ENCODE peak calls at places on chromosome 12, in six cellular contexts. One of them, this sample, is unnamed.

GRCh38 chr12:91111366-91112321 is at the start of gene LUM:
- DNase-seq in dorsolateral prefrontal cortex: no peak
- DNase-seq in Peyer's patch: peak; percentile 53
- DNase-seq in kidney: no peak
- DNase-seq in uterus: peak; percentile 56
- DNase-seq in right cardiac atrium: peak; percentile 86
- DNase-seq in this sample: no peak

GRCh38 chr12:26651566-26652188 is 181.3 kb downstream of the ITPR2 start:
- DNase-seq in dorsolateral prefrontal cortex: peak; percentile 53
- DNase-seq in right cardiac atrium: no peak
- DNase-seq in kidney: no peak
- DNase-seq in uterus: peak; percentile 52
- DNase-seq in Peyer's patch: peak; percentile 65
- DNase-seq in this sample: peak; percentile 45

GRCh38 chr12:118842753-118843335 is 138.5 kb upstream of the SRRM4 start:
- DNase-seq in Peyer's patch: no peak
- DNase-seq in kidney: no peak
- DNase-seq in right cardiac atrium: peak; percentile 29
- DNase-seq in uterus: no peak
- DNase-seq in dorsolateral prefrontal cortex: peak; percentile 28
- DNase-seq in this sample: no peak

GRCh38 chr12:11204173-11204572 is 17.4 kb upstream of the TAS2R42 start:
- DNase-seq in right cardiac atrium: no peak
- DNase-seq in dorsolateral prefrontal cortex: no peak
- DNase-seq in kidney: no peak
- DNase-seq in Peyer's patch: no peak
- DNase-seq in uterus: no peak
- DNase-seq in this sample: no peak

GRCh38 chr12:94148841-94149780 is 734 bp downstream of the PLXNC1 start:
- DNase-seq in kidney: peak; percentile 85
- DNase-seq in uterus: no peak
- DNase-seq in right cardiac atrium: peak; percentile 74
- DNase-seq in Peyer's patch: peak; percentile 79
- DNase-seq in dorsolateral prefrontal cortex: peak; percentile 51
- DNase-seq in this sample: no peak

GRCh38 chr12:52441320-52441911 is 7.2 kb upstream of the KRT75 start:
- DNase-seq in kidney: no peak
- DNase-seq in dorsolateral prefrontal cortex: no peak
- DNase-seq in right cardiac atrium: no peak
- DNase-seq in uterus: no peak
- DNase-seq in Peyer's patch: no peak
- DNase-seq in this sample: peak; percentile 56

GRCh38 chr12:74015118-74015517 is 522.5 kb upstream of the ATXN7L3B start:
- DNase-seq in kidney: no peak
- DNase-seq in Peyer's patch: no peak
- DNase-seq in dorsolateral prefrontal cortex: no peak
- DNase-seq in right cardiac atrium: no peak
- DNase-seq in uterus: no peak
- DNase-seq in this sample: no peak

GRCh38 chr12:106645465-106646330 is 62.9 kb downstream of the RFX4 start:
- DNase-seq in uterus: no peak
- DNase-seq in dorsolateral prefrontal cortex: no peak
- DNase-seq in Peyer's patch: no peak
- DNase-seq in right cardiac atrium: no peak
- DNase-seq in kidney: no peak
- DNase-seq in this sample: no peak

GRCh38 chr12:118271770-118272417 is 100.8 kb downstream of the TAOK3 start:
- DNase-seq in dorsolateral prefrontal cortex: no peak
- DNase-seq in kidney: no peak
- DNase-seq in uterus: no peak
- DNase-seq in Peyer's patch: no peak
- DNase-seq in right cardiac atrium: no peak
- DNase-seq in this sample: no peak

GRCh38 chr12:113370923-113371682 is 12.7 kb downstream of the PLBD2 start:
- DNase-seq in dorsolateral prefrontal cortex: no peak
- DNase-seq in kidney: no peak
- DNase-seq in Peyer's patch: no peak
- DNase-seq in uterus: no peak
- DNase-seq in right cardiac atrium: no peak
- DNase-seq in this sample: no peak

GRCh38 chr12:9869307-9870161 is at the start of gene CLEC2B:
- DNase-seq in dorsolateral prefrontal cortex: no peak
- DNase-seq in right cardiac atrium: no peak
- DNase-seq in Peyer's patch: no peak
- DNase-seq in uterus: peak; percentile 36
- DNase-seq in kidney: no peak
- DNase-seq in this sample: peak; percentile 39

GRCh38 chr12:254039-254438 is 8.6 kb downstream of the SLC6A13 start:
- DNase-seq in right cardiac atrium: no peak
- DNase-seq in kidney: no peak
- DNase-seq in dorsolateral prefrontal cortex: no peak
- DNase-seq in uterus: no peak
- DNase-seq in Peyer's patch: no peak
- DNase-seq in this sample: no peak

GRCh38 chr12:66083766-66084165 is 46.8 kb downstream of the LLPH start:
- DNase-seq in Peyer's patch: no peak
- DNase-seq in kidney: no peak
- DNase-seq in uterus: no peak
- DNase-seq in dorsolateral prefrontal cortex: no peak
- DNase-seq in right cardiac atrium: no peak
- DNase-seq in this sample: no peak

GRCh38 chr12:51359851-51360250 is 13.4 kb upstream of the CELA1 start:
- DNase-seq in right cardiac atrium: no peak
- DNase-seq in Peyer's patch: no peak
- DNase-seq in dorsolateral prefrontal cortex: no peak
- DNase-seq in uterus: no peak
- DNase-seq in kidney: no peak
- DNase-seq in this sample: no peak

GRCh38 chr12:89350661-89351488 is 1.4 kb downstream of the DUSP6 start:
- DNase-seq in right cardiac atrium: peak; percentile 69
- DNase-seq in dorsolateral prefrontal cortex: no peak
- DNase-seq in kidney: peak; percentile 79
- DNase-seq in Peyer's patch: peak; percentile 54
- DNase-seq in uterus: no peak
- DNase-seq in this sample: no peak

GRCh38 chr12:93177208-93178153 is 200.2 kb upstream of the NUDT4 start:
- DNase-seq in uterus: no peak
- DNase-seq in Peyer's patch: peak; percentile 55
- DNase-seq in right cardiac atrium: no peak
- DNase-seq in kidney: no peak
- DNase-seq in dorsolateral prefrontal cortex: no peak
- DNase-seq in this sample: no peak

GRCh38 chr12:18646307-18646706 is 91.5 kb downstream of the PLCZ1 start:
- DNase-seq in uterus: no peak
- DNase-seq in dorsolateral prefrontal cortex: no peak
- DNase-seq in Peyer's patch: no peak
- DNase-seq in right cardiac atrium: no peak
- DNase-seq in kidney: no peak
- DNase-seq in this sample: no peak

GRCh38 chr12:2596441-2596840 is 198.3 kb upstream of the FKBP4 start:
- DNase-seq in kidney: no peak
- DNase-seq in Peyer's patch: no peak
- DNase-seq in dorsolateral prefrontal cortex: no peak
- DNase-seq in right cardiac atrium: no peak
- DNase-seq in uterus: no peak
- DNase-seq in this sample: no peak

GRCh38 chr12:57630891-57631433 is 2.0 kb downstream of the B4GALNT1 start:
- DNase-seq in uterus: no peak
- DNase-seq in kidney: peak; percentile 42
- DNase-seq in right cardiac atrium: no peak
- DNase-seq in dorsolateral prefrontal cortex: no peak
- DNase-seq in Peyer's patch: no peak
- DNase-seq in this sample: no peak

GRCh38 chr12:117051380-117051779 is 47.8 kb downstream of the TESC start:
- DNase-seq in uterus: no peak
- DNase-seq in kidney: no peak
- DNase-seq in Peyer's patch: no peak
- DNase-seq in dorsolateral prefrontal cortex: no peak
- DNase-seq in right cardiac atrium: no peak
- DNase-seq in this sample: no peak

GRCh38 chr12:122423258-122424165 is 1.0 kb upstream of the CLIP1 start:
- DNase-seq in right cardiac atrium: no peak
- DNase-seq in uterus: no peak
- DNase-seq in Peyer's patch: peak; percentile 56
- DNase-seq in dorsolateral prefrontal cortex: no peak
- DNase-seq in kidney: no peak
- DNase-seq in this sample: no peak

GRCh38 chr12:117236456-117237001 is 46.3 kb upstream of the FBXO21 start:
- DNase-seq in kidney: peak; percentile 90
- DNase-seq in uterus: peak; percentile 36
- DNase-seq in right cardiac atrium: peak; percentile 92
- DNase-seq in dorsolateral prefrontal cortex: peak; percentile 93
- DNase-seq in Peyer's patch: peak; percentile 84
- DNase-seq in this sample: no peak

GRCh38 chr12:102879144-102879763 is 37.8 kb downstream of the PAH start:
- DNase-seq in uterus: peak; percentile 41
- DNase-seq in dorsolateral prefrontal cortex: no peak
- DNase-seq in kidney: no peak
- DNase-seq in Peyer's patch: no peak
- DNase-seq in right cardiac atrium: peak; percentile 77
- DNase-seq in this sample: peak; percentile 70

GRCh38 chr12:91099373-91099772 is 11.9 kb downstream of the LUM start:
- DNase-seq in dorsolateral prefrontal cortex: no peak
- DNase-seq in right cardiac atrium: no peak
- DNase-seq in Peyer's patch: no peak
- DNase-seq in uterus: no peak
- DNase-seq in kidney: no peak
- DNase-seq in this sample: no peak

GRCh38 chr12:126262829-126263228 is 1197.6 kb downstream of the AACS start:
- DNase-seq in Peyer's patch: no peak
- DNase-seq in kidney: no peak
- DNase-seq in dorsolateral prefrontal cortex: no peak
- DNase-seq in right cardiac atrium: no peak
- DNase-seq in uterus: no peak
- DNase-seq in this sample: no peak

GRCh38 chr12:9741726-9742125 is 8.8 kb upstream of the CLECL1 start:
- DNase-seq in right cardiac atrium: no peak
- DNase-seq in Peyer's patch: peak; percentile 91
- DNase-seq in kidney: no peak
- DNase-seq in uterus: no peak
- DNase-seq in dorsolateral prefrontal cortex: no peak
- DNase-seq in this sample: no peak

GRCh38 chr12:132033627-132034026 is 83.9 kb downstream of the EP400 start:
- DNase-seq in dorsolateral prefrontal cortex: no peak
- DNase-seq in Peyer's patch: no peak
- DNase-seq in kidney: no peak
- DNase-seq in right cardiac atrium: no peak
- DNase-seq in uterus: no peak
- DNase-seq in this sample: no peak

DNA sequence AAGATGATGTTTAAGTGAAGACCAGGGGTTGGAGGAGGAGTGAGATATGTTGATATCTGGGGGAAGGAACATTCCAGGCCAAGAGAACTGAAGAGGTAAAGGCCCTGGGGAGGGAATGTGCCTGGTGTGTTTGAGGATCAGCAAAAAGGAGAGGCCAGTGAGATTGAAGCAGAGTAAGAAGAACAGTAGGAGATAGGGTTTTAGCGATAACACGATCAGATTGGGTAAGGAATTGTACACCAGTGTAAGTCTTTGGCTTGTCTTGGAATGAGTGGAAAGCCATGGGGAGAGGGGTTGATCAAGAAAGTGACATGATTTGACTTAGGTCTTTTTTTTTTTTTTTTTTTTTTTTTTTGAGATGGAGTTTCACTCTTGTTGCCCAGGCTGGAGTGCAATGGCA is 4.8 kb downstream of the TROAP start:
- DNase-seq in dorsolateral prefrontal cortex: no peak
- DNase-seq in right cardiac atrium: no peak
- DNase-seq in uterus: no peak
- DNase-seq in kidney: no peak
- DNase-seq in Peyer's patch: no peak
- DNase-seq in this sample: no peak
- H3K4me3 ChIP-seq in dorsolateral prefrontal cortex: no peak overlapping the region
- H3K4me3 ChIP-seq in right cardiac atrium: no peak overlapping the region
- H3K4me3 ChIP-seq in uterus: no peak overlapping the region
- H3K4me3 ChIP-seq in kidney: no peak overlapping the region
- H3K4me3 ChIP-seq in Peyer's patch: no peak overlapping the region
- H3K4me3 ChIP-seq in this sample: no peak overlapping the region

GRCh38 chr12:112126916-112127315 is 1.6 kb downstream of the TRAFD1 start:
- DNase-seq in right cardiac atrium: no peak
- DNase-seq in uterus: no peak
- DNase-seq in Peyer's patch: no peak
- DNase-seq in kidney: no peak
- DNase-seq in dorsolateral prefrontal cortex: no peak
- DNase-seq in this sample: no peak
- H3K4me3 ChIP-seq in right cardiac atrium: no peak overlapping the region
- H3K4me3 ChIP-seq in uterus: no peak overlapping the region
- H3K4me3 ChIP-seq in Peyer's patch: no peak overlapping the region
- H3K4me3 ChIP-seq in kidney: no peak overlapping the region
- H3K4me3 ChIP-seq in dorsolateral prefrontal cortex: no peak overlapping the region
- H3K4me3 ChIP-seq in this sample: no peak overlapping the region

DNA sequence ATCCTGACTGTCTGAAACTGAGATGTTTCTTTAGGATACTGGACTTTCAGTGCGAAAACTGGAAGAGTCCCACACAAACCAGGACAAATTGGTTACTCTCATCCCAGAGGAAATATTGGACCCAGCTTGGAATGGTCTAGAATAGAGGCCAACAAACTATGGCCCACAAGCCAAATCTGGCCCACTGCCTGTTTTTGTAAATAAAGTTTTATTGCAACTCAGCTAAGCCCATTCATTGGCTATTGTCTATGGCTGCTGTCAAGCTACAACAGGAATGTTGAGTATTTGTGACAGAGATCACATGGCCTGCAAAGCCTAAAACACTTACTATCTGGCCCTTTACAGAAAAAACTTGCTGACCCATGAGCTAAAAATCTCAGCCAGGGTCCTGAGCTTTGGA is 6.5 kb downstream of the WSCD2 start:
- DNase-seq in dorsolateral prefrontal cortex: no peak
- DNase-seq in uterus: no peak
- DNase-seq in kidney: no peak
- DNase-seq in Peyer's patch: no peak
- DNase-seq in right cardiac atrium: no peak
- DNase-seq in this sample: no peak
- H3K4me3 ChIP-seq in dorsolateral prefrontal cortex: no peak overlapping the region
- H3K4me3 ChIP-seq in uterus: no peak overlapping the region
- H3K4me3 ChIP-seq in kidney: no peak overlapping the region
- H3K4me3 ChIP-seq in Peyer's patch: no peak overlapping the region
- H3K4me3 ChIP-seq in right cardiac atrium: no peak overlapping the region
- H3K4me3 ChIP-seq in this sample: no peak overlapping the region

GRCh38 chr12:47739959-47740358 is 14.7 kb upstream of the ENDOU start:
- DNase-seq in right cardiac atrium: peak; percentile 86
- DNase-seq in kidney: peak; percentile 78
- DNase-seq in Peyer's patch: peak; percentile 85
- DNase-seq in uterus: no peak
- DNase-seq in dorsolateral prefrontal cortex: no peak
- DNase-seq in this sample: no peak
- H3K4me3 ChIP-seq in right cardiac atrium: no peak overlapping the region
- H3K4me3 ChIP-seq in kidney: no peak overlapping the region
- H3K4me3 ChIP-seq in Peyer's patch: no peak overlapping the region
- H3K4me3 ChIP-seq in uterus: no peak overlapping the region
- H3K4me3 ChIP-seq in dorsolateral prefrontal cortex: no peak overlapping the region
- H3K4me3 ChIP-seq in this sample: no peak overlapping the region

GRCh38 chr12:111152581-111152980 is 216.3 kb downstream of the PHETA1 start:
- DNase-seq in uterus: no peak
- DNase-seq in Peyer's patch: no peak
- DNase-seq in kidney: no peak
- DNase-seq in right cardiac atrium: no peak
- DNase-seq in dorsolateral prefrontal cortex: no peak
- DNase-seq in this sample: no peak
- H3K4me3 ChIP-seq in uterus: no peak overlapping the region
- H3K4me3 ChIP-seq in Peyer's patch: no peak overlapping the region
- H3K4me3 ChIP-seq in kidney: no peak overlapping the region
- H3K4me3 ChIP-seq in right cardiac atrium: no peak overlapping the region
- H3K4me3 ChIP-seq in dorsolateral prefrontal cortex: no peak overlapping the region
- H3K4me3 ChIP-seq in this sample: no peak overlapping the region